ENCODE peak calls at places on chromosomes 16 and 17, in four cellular contexts. F is transverse colon, N is stomach, H is H1. W is an unnamed sample. For H3K4me1, the result is how much of the 10 kb centered on the place peaks cover.

GRCh38 chr17:46984341-46984740 is 5.3 kb upstream of the RPRML start:
- DNase-seq in H (no peak), N (no peak), F (peak), W (no peak)

GRCh38 chr17:61335845-61336655 is 63.6 kb upstream of the TBX2 start:
- DNase-seq in F (no peak), N (peak), H (no peak), W (no peak)

GRCh38 chr17:48262982-48263586 is 155.5 kb downstream of the SNX11 start:
- DNase-seq in H (no peak), F (no peak), N (no peak), W (no peak)

GRCh38 chr17:65231086-65231485 is 93.9 kb downstream of the RGS9 start:
- DNase-seq in N (no peak), H (no peak), F (no peak), W (no peak)

GRCh38 chr17:39671651-39672521 is 3.6 kb downstream of the PNMT start:
- DNase-seq in N (peak), H (peak), F (peak), W (no peak)

GRCh38 chr16:52861614-52862022 is 191.1 kb downstream of the CHD9NB start:
- DNase-seq in F (peak), N (no peak), H (peak), W (no peak)

GRCh38 chr16:28179354-28179753 is 32.4 kb downstream of the XPO6 start:
- DNase-seq in H (no peak), N (no peak), F (no peak), W (no peak)

GRCh38 chr16:2449118-2449517 is 10.8 kb upstream of the TEDC2 start:
- DNase-seq in F (no peak), N (no peak), H (no peak), W (no peak)

GRCh38 chr16:13063457-13063856 is 162.1 kb downstream of the SHISA9 start:
- DNase-seq in N (no peak), F (no peak), H (no peak), W (no peak)

DNA sequence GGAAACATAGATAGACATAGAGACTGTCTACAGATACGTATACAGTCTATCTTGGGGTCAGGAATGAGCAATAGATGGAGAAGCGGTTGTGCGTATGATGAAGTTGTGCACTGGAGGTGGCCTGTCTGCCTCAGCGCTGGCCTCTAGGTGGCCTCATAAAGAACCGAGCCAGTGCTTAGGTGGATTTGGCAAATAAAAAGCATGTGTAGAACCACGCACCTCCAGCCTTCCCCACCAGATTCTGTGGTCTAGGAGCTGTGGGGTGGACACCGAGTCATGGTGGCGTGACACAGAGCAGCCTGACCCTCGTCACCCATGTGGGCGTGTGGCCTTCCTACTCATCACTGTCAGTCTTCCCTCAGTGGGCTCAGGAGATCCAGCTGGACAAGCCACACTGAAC is 34.0 kb downstream of the PGS1 start:
- DNase-seq in H (no peak), N (no peak), F (no peak), W (no peak)
- H3K4me1 ChIP-seq in H (under half), N (half or more), F (half or more), W (under half)

GRCh38 chr16:67415872-67416793 is at the start of gene ZDHHC1:
- DNase-seq in H (peak), F (peak), N (peak), W (peak)
- TF ChIP-seq POLR2A in H (peak), F (peak), N (no peak), W (peak)

GRCh38 chr17:41996855-41997164 is 20.4 kb downstream of the DNAJC7 start:
- DNase-seq in N (no peak), F (no peak), H (no peak), W (no peak)
- H3K27ac ChIP-seq in N (no peak), F (no peak), H (no peak), W (no peak)

DNA sequence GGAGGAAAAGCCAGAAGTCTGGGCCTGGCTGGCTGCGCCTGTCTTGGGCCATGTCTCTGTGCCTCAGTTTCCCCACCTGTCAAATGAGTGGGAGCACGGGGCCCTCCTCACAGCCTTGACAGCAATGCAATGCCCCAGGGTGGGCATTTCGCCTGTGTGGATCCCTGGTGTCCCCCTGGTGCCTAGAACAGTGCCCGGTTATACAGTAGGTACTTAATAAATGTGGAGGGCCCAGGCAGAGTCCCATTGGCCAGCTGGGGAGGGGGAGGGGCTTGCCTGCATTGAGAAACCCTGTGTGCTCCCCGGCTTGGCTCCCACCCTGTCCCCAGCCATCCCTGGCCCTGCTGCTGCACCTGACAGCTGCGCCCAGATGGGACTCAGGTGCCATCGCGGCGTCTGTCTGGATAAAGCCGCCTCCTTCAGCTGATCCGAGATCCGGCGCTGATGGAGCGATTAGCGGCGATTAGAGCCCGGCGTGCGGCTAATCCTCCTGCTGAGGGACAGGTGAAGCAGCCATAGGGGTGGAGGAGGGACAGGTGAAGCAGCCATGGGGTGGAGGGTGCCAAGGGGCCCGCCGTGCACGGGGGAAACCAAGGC is 12.4 kb downstream of the ZFPM1 start:
- DNase-seq in F (no peak), N (no peak), H (no peak), W (no peak)
- H3K4me1 ChIP-seq in F (under half), N (half or more), H (under half), W (under half)

DNA sequence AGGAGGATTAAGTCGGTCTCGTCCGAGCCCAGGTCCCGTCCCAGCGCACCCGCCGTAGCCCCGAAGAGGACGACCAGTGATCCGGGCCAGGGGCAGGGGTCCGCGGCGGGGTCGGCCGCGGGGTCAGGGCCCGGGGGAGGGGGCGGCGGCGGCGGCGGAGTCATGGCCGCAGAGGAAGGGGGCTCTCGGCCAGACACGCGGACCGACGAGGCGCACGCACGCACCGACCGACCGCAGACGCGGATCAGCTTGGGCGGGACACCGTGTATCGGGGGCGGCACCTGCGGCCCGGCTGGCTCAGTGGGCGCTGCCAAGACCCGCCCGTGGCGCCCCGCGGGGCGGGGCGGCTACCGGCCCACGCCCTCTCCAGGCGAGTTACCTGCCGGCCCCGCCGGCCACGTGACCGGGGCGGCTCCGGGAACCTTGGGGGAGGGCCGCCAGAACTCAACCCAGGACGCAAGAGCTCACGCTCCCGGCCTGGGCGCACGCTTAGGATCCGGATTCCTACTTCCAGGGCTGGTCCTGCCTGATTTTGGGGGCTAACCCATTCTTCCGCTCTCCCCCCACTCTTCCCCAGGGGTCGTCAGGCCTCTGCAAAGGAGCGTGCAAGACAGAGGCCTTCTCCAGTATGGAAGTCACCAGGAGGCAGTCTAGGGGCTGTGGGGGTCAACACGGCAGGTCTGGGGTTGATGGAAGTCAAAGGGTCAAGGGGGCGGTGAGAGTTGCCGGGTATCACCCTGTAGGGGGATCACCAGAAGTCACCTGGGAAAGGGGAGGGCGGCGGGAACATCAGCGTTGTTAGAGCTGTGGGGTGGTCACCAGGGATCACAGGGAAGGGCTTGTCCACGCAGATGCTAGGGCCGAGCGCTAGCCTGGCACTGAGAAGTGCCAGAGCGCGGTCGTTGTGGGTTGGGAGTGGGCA is at the start of gene ESRP2:
- DNase-seq in F (peak), N (peak), H (peak), W (peak)
- TF ChIP-seq POLR2A in F (peak), N (peak), H (peak), W (peak)

DNA sequence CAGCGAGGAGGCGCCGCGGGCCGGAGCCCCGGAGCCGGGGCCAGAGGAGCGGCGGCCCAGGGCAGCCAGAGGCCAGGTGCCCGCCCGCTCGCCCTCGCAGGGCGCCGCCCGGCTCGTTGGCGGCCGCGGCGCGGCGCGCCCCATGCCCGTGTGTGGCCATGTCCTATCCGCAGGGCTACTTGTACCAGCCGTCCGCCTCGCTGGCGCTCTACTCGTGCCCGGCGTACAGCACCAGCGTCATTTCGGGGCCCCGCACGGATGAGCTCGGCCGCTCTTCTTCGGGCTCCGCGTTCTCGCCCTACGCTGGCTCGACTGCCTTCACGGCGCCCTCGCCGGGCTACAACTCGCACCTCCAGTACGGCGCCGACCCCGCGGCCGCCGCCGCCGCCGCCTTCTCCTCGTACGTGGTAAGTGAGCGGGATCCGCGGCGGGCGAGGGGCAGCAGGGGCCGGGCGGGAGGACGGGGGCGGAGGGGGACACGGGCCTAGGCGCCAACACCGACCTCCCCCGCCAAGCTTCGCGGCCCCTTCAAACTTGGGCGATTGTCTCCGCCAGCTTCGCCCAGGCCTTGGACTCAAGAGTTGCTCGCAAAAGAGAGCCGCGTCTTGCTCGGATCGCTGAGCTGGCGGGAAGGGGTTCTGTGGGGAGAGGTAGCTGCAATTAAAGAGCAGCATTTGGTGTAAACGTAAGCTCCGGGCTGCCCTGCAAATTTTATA is 534 bp downstream of the IRX5 start:
- DNase-seq in H (peak), F (no peak), N (no peak), W (no peak)
- H3K27ac ChIP-seq in H (no peak), F (no peak), N (peak), W (no peak)

DNA sequence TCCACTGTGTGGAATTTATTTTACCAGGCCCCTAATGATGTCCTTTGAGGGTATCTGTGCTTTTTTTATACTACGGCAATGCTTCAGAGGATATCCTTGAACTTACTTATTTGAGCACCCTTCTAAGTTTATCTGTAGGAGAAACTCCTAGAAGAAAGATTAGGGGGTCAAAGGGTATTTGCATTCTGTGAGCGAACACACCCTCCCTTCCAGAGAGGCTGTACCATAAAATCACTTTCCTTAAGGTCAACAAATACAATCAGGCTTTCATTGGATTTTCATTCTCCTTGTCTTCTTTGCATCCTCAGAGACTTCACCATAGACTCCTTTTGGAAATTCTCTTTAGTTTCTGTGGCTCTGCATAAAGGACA is 4.7 kb upstream of the C1QTNF1 start:
- DNase-seq in H (no peak), F (no peak), N (no peak), W (no peak)
- H3K4me1 ChIP-seq in H (under half), F (under half), N (half or more), W (under half)

W was measured in sigmoid colon.